ENCODE peak calls at places on chromosomes 12 and 14, in ten cellular contexts. S is OCI-M1; R is stimulated activated CD8-positive, alpha-beta memory T cell treated with anti-CD3 and anti-CD28 coated beads, Interleukin-4, amount 100 ng/mL, for 48 hours; F is D341Med; T is GM12891; K is substantia nigra; A is psoas muscle; O is GM23338; H is fibroblast of the conjunctiva; X is Right ventricle myocardium superior. J is an unnamed sample.

GRCh38 chr12:50598321-50598862 is 93.6 kb downstream of the DIP2B start:
- DNase-seq in S (no peak), R (no peak), F (no peak), T (no peak), K (no peak), A (no peak), O (no peak), H (no peak), X (no peak), J (no peak)

GRCh38 chr14:55582741-55583140 is 2.7 kb downstream of the KTN1 start:
- DNase-seq in S (peak), R (no peak), F (no peak), T (no peak), K (no peak), A (no peak), O (no peak), H (no peak), X (no peak), J (no peak)

GRCh38 chr12:121784460-121784859 is 9.0 kb downstream of the RHOF start:
- DNase-seq in S (no peak), R (no peak), F (no peak), T (no peak), K (no peak), A (no peak), O (no peak), H (no peak), X (no peak), J (no peak)

GRCh38 chr12:49880756-49881390 is 22.8 kb downstream of the FAIM2 start:
- DNase-seq in S (no peak), R (no peak), F (no peak), T (no peak), K (no peak), A (peak), O (no peak), H (no peak), X (no peak), J (peak)

GRCh38 chr12:30754750-30755394 is at the start of gene CAPRIN2:
- DNase-seq in S (peak), R (peak), F (peak), T (peak), K (peak), A (peak), O (peak), H (peak), X (peak), J (peak)

GRCh38 chr12:67701121-67701520 is 52.6 kb downstream of the DYRK2 start:
- DNase-seq in S (no peak), R (no peak), F (no peak), T (no peak), K (no peak), A (no peak), O (no peak), H (no peak), X (no peak), J (no peak)

GRCh38 chr14:91931478-91932088 is 15.9 kb downstream of the FBLN5 start:
- DNase-seq in S (no peak), R (no peak), F (no peak), T (no peak), K (no peak), A (no peak), O (no peak), H (no peak), X (no peak), J (peak)

GRCh38 chr14:74973003-74973614 is 17.7 kb upstream of the PGF start:
- DNase-seq in S (no peak), R (peak), F (no peak), T (peak), K (no peak), A (peak), O (no peak), H (no peak), X (peak), J (peak)

GRCh38 chr12:44053550-44054243 is 217.8 kb downstream of the TMEM117 start:
- DNase-seq in S (no peak), R (no peak), F (no peak), T (no peak), K (no peak), A (no peak), O (no peak), H (no peak), X (no peak), J (no peak)

GRCh38 chr12:77685906-77686305 is 144.8 kb upstream of the NAV3 start:
- DNase-seq in S (no peak), R (no peak), F (no peak), T (no peak), K (no peak), A (no peak), O (no peak), H (no peak), X (no peak), J (no peak)

GRCh38 chr12:28620281-28620680 is 430.0 kb downstream of the CCDC91 start:
- DNase-seq in S (peak), R (no peak), F (no peak), T (no peak), K (no peak), A (no peak), O (no peak), H (no peak), X (no peak), J (no peak)

GRCh38 chr14:103694572-103695026 is 20.7 kb downstream of the XRCC3 start:
- DNase-seq in S (no peak), R (no peak), F (peak), T (no peak), K (no peak), A (no peak), O (peak), H (no peak), X (no peak), J (no peak)

GRCh38 chr12:71626098-71626497 is 37.5 kb downstream of the ZFC3H1 start:
- DNase-seq in S (peak), R (no peak), F (no peak), T (no peak), K (no peak), A (no peak), O (no peak), H (no peak), X (no peak), J (no peak)

GRCh38 chr12:3150820-3151590 is 73.8 kb downstream of the TSPAN9 start:
- DNase-seq in S (no peak), R (no peak), F (no peak), T (no peak), K (no peak), A (peak), O (peak), H (no peak), X (no peak), J (peak)

GRCh38 chr12:79452906-79453305 is 237.9 kb downstream of the PAWR start:
- DNase-seq in S (peak), R (no peak), F (no peak), T (no peak), K (no peak), A (no peak), O (peak), H (no peak), X (no peak), J (no peak)

GRCh38 chr14:21106506-21107359 is 5.9 kb downstream of the TMEM253 start:
- DNase-seq in S (peak), R (peak), F (peak), T (no peak), K (peak), A (peak), O (peak), H (peak), X (peak), J (peak)

GRCh38 chr12:48388938-48389337 is 38.2 kb upstream of the ZNF641 start:
- DNase-seq in S (no peak), R (no peak), F (no peak), T (no peak), K (no peak), A (no peak), O (no peak), H (no peak), X (no peak), J (no peak)

GRCh38 chr12:53860426-53861223 is 78.0 kb upstream of the HOXC13 start:
- DNase-seq in S (no peak), R (no peak), F (no peak), T (no peak), K (no peak), A (no peak), O (no peak), H (no peak), X (no peak), J (no peak)

GRCh38 chr12:44523828-44524227 is 352.3 kb downstream of the NELL2 start:
- DNase-seq in S (no peak), R (no peak), F (no peak), T (no peak), K (no peak), A (no peak), O (peak), H (no peak), X (no peak), J (no peak)

GRCh38 chr14:38342803-38343202 is 86.9 kb upstream of the CLEC14A start:
- DNase-seq in S (no peak), R (no peak), F (no peak), T (no peak), K (no peak), A (no peak), O (no peak), H (no peak), X (no peak), J (no peak)

GRCh38 chr14:75636100-75636692 is 24.5 kb downstream of the ERG28 start:
- DNase-seq in S (no peak), R (no peak), F (peak), T (no peak), K (peak), A (no peak), O (peak), H (no peak), X (no peak), J (peak)

GRCh38 chr12:18546399-18546798 is 191.4 kb downstream of the PLCZ1 start:
- DNase-seq in S (no peak), R (no peak), F (no peak), T (no peak), K (no peak), A (no peak), O (no peak), H (peak), X (no peak), J (no peak)

GRCh38 chr14:99481745-99482099 is 513 bp downstream of the CCNK start:
- DNase-seq in S (peak), R (no peak), F (no peak), T (no peak), K (peak), A (no peak), O (peak), H (no peak), X (no peak), J (no peak)

GRCh38 chr12:21837847-21838246 is 63.3 kb upstream of the KCNJ8 start:
- DNase-seq in S (no peak), R (no peak), F (no peak), T (no peak), K (no peak), A (no peak), O (no peak), H (no peak), X (no peak), J (no peak)

GRCh38 chr14:79328863-79329262 is 882.4 kb downstream of the DIO2 start:
- DNase-seq in S (no peak), R (no peak), F (no peak), T (no peak), K (no peak), A (no peak), O (no peak), H (no peak), X (no peak), J (no peak)

GRCh38 chr12:78887008-78887407 is 22.4 kb downstream of the SYT1 start:
- DNase-seq in S (peak), R (no peak), F (no peak), T (no peak), K (no peak), A (no peak), O (no peak), H (peak), X (no peak), J (no peak)

GRCh38 chr14:94161087-94161486 is 13.0 kb upstream of the PPP4R4 start:
- DNase-seq in S (no peak), R (no peak), F (no peak), T (no peak), K (no peak), A (no peak), O (no peak), H (no peak), X (no peak), J (no peak)

GRCh38 chr12:29717540-29718100 is 66.1 kb downstream of the TMTC1 start:
- DNase-seq in S (no peak), R (no peak), F (no peak), T (no peak), K (no peak), A (no peak), O (no peak), H (no peak), X (no peak), J (no peak)

J was measured in right cardiac atrium.